ENCODE peak calls at places on chromosomes 2 and 18, in four cellular contexts. H, B, L and X are unnamed samples.

GRCh38 chr18:31369478-31369877 is 7.1 kb upstream of the DSG4 start:
- DNase-seq in H (no peak), B (no peak), L (no peak), X (no peak)

GRCh38 chr2:106359512-106359911 is 108.7 kb downstream of the RGPD3 start:
- DNase-seq in H (no peak), B (no peak), L (no peak), X (no peak)

GRCh38 chr18:25351280-25351772 is 640 bp downstream of the ZNF521 start:
- DNase-seq in H (no peak), B (no peak), L (no peak), X (no peak)

GRCh38 chr2:109403841-109404201 is 209.9 kb downstream of the SEPTIN10 start:
- DNase-seq in H (no peak), B (no peak), L (no peak), X (no peak)

GRCh38 chr2:85887566-85888019 is 1.2 kb downstream of the ST3GAL5 start:
- DNase-seq in H (peak), B (peak), L (no peak), X (no peak)

GRCh38 chr2:127709336-127709735 is 8.0 kb downstream of the SFT2D3 start:
- DNase-seq in H (no peak), B (no peak), L (no peak), X (no peak)

GRCh38 chr2:112994648-112995047 is 10.6 kb upstream of the IL36A start:
- DNase-seq in H (no peak), B (no peak), L (no peak), X (no peak)

GRCh38 chr2:60867848-60868247 is 13.5 kb upstream of the REL start:
- DNase-seq in H (no peak), B (no peak), L (no peak), X (no peak)

GRCh38 chr18:49764032-49764431 is 49.3 kb downstream of the ACAA2 start:
- DNase-seq in H (no peak), B (peak), L (peak), X (no peak)

GRCh38 chr2:233410191-233410760 is 56.0 kb downstream of the DGKD start:
- DNase-seq in H (peak), B (peak), L (no peak), X (no peak)

DNA sequence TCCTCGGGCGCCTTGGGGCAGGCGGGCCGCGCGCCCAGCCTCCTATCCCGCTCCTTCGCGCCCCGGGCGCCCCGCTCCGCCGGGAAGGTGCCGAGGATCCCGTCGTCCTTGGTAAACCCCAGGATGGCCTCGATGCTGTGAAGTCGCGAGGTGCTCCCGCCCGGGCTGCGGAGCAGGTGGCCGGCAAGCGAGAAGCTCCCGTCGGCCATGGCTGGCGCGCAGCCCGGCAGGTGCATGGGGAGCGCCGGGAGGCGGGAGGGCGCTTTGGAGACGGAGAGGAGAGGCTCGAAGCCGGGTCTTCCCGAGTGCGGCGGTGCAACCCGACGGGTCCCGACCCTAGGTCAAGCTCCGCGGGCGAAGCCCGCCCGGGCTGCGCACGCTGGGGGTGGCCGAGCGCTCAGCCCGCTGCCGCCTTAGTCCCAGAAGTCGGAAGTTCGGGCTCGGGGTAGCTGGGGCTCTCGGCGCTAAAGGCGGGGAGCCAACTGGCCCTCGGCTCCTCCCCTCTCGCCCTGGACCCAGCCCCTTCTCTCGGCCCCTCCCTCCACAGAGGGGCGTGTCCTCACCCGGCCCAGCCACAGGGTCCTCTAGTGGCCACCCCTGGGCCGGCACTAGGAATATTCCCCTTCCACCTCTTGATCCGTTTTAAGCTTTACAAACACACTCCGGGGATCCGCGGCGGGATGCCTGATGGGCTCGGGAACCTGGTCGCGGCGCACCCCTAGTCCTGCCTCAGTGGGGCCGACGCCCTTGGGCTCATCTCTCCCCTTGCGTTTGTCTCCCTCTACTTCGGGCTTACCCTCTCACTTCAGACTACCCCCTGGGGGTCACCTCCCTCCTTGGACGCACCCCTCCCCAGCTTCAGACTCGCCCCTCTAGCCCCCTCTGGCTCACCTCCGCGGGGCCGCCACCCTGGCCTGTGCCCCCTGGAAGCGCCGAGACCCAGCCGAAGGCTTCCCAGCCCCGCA is at the start of gene RAX:
- DNase-seq in H (no peak), B (no peak), L (no peak), X (no peak)
- TF ChIP-seq CTCF in H (no peak), B (no peak), L (peak), X (peak)

GRCh38 chr2:170917219-170917851 is 11.7 kb upstream of the GORASP2 start:
- DNase-seq in H (no peak), B (no peak), L (no peak), X (no peak)
- H3K4me3 ChIP-seq in H (no peak), B (no peak), L (no peak), X (no peak)

GRCh38 chr2:168120310-168120709 is 127.1 kb downstream of the STK39 start:
- DNase-seq in H (no peak), B (no peak), L (no peak), X (no peak)
- TF ChIP-seq CTCF in H (no peak), B (no peak), L (no peak), X (peak)

GRCh38 chr18:28112056-28112470 is 64.9 kb downstream of the CDH2 start:
- DNase-seq in H (no peak), B (no peak), L (peak), X (no peak)

GRCh38 chr18:28116461-28116860 is 60.5 kb downstream of the CDH2 start:
- DNase-seq in H (no peak), B (no peak), L (no peak), X (no peak)

GRCh38 chr18:28113271-28114023 is 63.5 kb downstream of the CDH2 start:
- DNase-seq in H (no peak), B (no peak), L (no peak), X (no peak)

GRCh38 chr18:28115149-28115550 is 61.8 kb downstream of the CDH2 start:
- DNase-seq in H (no peak), B (no peak), L (peak), X (peak)

DNA sequence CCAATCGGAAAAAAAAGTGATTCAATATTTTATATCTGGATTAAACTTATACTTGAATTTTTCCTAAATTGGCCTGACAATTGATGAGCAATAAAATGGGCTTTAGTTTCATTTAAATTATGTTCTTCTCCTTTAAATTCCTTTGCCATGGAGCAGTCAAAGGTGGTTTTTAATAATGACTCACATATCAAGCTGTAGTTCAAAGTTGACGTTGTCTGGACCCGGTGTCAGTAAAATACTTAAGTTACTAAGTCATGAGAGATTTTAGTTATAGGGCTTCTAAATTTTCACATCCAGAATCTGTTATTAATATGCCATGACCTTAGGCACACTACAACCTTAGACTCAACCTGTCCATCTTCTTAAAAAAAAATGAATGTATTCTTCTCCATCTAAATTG is 62.5 kb downstream of the CDH2 start:
- DNase-seq in H (no peak), B (no peak), L (peak), X (peak)
- H3K4me3 ChIP-seq in H (no peak), B (no peak), L (no peak), X (peak)

DNA sequence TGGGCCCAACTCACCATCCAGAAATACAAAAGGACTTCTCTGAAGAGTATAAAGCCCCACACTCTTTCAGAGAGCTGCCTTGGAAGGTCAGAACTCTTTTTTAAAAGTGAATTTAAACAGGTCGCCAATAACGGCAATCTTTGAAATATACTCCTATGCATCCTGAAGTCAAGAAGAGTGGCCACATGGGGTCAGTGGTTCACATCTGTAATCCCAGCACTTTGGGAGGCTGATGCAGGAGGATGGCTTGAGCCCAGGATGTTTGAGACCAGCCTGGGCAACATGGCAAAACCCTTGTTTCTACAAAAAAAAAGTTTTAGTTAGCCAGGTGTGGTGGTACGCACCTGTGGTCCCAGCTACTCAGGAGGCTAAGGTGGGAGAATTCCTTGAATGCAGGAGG is 68.1 kb upstream of the FZD7 start:
- DNase-seq in H (no peak), B (no peak), L (no peak), X (no peak)
- TF ChIP-seq CTCF in H (no peak), B (no peak), L (no peak), X (peak)

GRCh38 chr2:201891676-201892075 is 85.3 kb downstream of the CDK15 start:
- DNase-seq in H (no peak), B (no peak), L (no peak), X (no peak)

GRCh38 chr2:201886504-201886903 is 80.2 kb downstream of the CDK15 start:
- DNase-seq in H (no peak), B (no peak), L (no peak), X (peak)

GRCh38 chr2:201888476-201888875 is 82.1 kb downstream of the CDK15 start:
- DNase-seq in H (no peak), B (no peak), L (no peak), X (no peak)

GRCh38 chr2:201890447-201890846 is 84.1 kb downstream of the CDK15 start:
- DNase-seq in H (no peak), B (no peak), L (no peak), X (no peak)

DNA sequence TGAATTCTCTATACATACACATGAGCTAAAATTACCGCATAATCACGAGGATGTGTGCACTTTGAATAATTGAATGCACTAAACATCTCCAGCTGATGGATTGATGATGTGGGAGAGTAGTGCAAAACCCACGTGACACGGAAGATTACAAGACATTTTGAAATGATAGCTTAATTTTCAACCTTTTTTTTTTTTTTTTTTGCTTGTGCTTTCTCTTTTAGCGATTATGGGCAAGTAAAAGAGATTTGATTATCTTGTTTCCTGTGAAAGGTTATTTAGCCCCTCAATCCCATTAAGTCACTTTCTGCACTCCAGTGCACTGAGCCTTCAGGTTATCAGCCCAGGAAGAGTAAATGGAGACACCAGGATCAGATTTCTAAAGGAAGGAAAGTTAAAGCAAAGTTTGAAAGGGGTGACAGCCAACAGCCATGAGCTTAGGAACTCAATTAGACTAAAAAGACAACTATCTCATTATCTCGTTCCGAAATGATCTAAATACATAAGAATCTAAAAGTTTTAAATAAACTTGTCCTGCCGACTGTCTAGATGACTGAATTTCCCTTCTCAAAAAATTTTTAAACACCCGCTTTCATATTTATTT is 81.6 kb downstream of the CDK15 start:
- DNase-seq in H (no peak), B (no peak), L (no peak), X (no peak)
- H3K4me3 ChIP-seq in H (no peak), B (peak), L (peak), X (peak)

GRCh38 chr2:116057538-116057937 is 1615.1 kb downstream of the DPP10 start:
- DNase-seq in H (no peak), B (no peak), L (no peak), X (no peak)
- TF ChIP-seq CTCF in H (no peak), B (no peak), L (no peak), X (no peak)

GRCh38 chr2:176931588-176932563 is 280.7 kb upstream of the HNRNPA3 start:
- DNase-seq in H (no peak), B (no peak), L (no peak), X (peak)
- H3K4me3 ChIP-seq in H (no peak), B (no peak), L (no peak), X (no peak)

GRCh38 chr18:54004828-54005227 is 219.6 kb downstream of the MBD2 start:
- DNase-seq in H (no peak), B (no peak), L (no peak), X (peak)
- TF ChIP-seq CTCF in H (no peak), B (no peak), L (peak), X (peak)

GRCh38 chr2:96534131-96534530 is 2.4 kb upstream of the ARID5A start:
- DNase-seq in H (no peak), B (no peak), L (no peak), X (no peak)
- H3K4me3 ChIP-seq in H (no peak), B (no peak), L (no peak), X (no peak)